ENCODE peak calls at places on chromosomes 6 and 20, in six cellular contexts. One of them, this sample, is unnamed.

GRCh38 chr6:140445474-140446004 is 1071.1 kb upstream of the CITED2 start:
- DNase-seq in PC-9: no peak
- DNase-seq in breast epithelium: no peak
- DNase-seq in tibial artery: no peak
- DNase-seq in cardiac muscle cell: peak; percentile 76
- DNase-seq in GM23338: peak; percentile 24
- DNase-seq in this sample: no peak

GRCh38 chr6:90493332-90493731 is 93.5 kb downstream of the MAP3K7 start:
- DNase-seq in breast epithelium: no peak
- DNase-seq in cardiac muscle cell: peak; percentile 68
- DNase-seq in PC-9: no peak
- DNase-seq in tibial artery: no peak
- DNase-seq in GM23338: no peak
- DNase-seq in this sample: no peak

GRCh38 chr6:29014729-29015608 is 9.9 kb upstream of the ZNF311 start:
- DNase-seq in PC-9: no peak
- DNase-seq in tibial artery: no peak
- DNase-seq in cardiac muscle cell: peak; percentile 7
- DNase-seq in breast epithelium: no peak
- DNase-seq in GM23338: peak; percentile 52
- DNase-seq in this sample: no peak

GRCh38 chr6:144362042-144363018 is 77.2 kb downstream of the UTRN start:
- DNase-seq in PC-9: peak; percentile 88
- DNase-seq in GM23338: no peak
- DNase-seq in breast epithelium: no peak
- DNase-seq in tibial artery: no peak
- DNase-seq in cardiac muscle cell: no peak
- DNase-seq in this sample: no peak

GRCh38 chr20:62557425-62557824 is 81.6 kb upstream of the GATA5 start:
- DNase-seq in tibial artery: no peak
- DNase-seq in PC-9: peak; percentile 52
- DNase-seq in cardiac muscle cell: no peak
- DNase-seq in GM23338: no peak
- DNase-seq in breast epithelium: no peak
- DNase-seq in this sample: no peak

GRCh38 chr20:24991897-24992419 is 593 bp downstream of the APMAP start:
- DNase-seq in cardiac muscle cell: peak; percentile 20
- DNase-seq in tibial artery: no peak
- DNase-seq in GM23338: peak; percentile 50
- DNase-seq in breast epithelium: no peak
- DNase-seq in PC-9: no peak
- DNase-seq in this sample: no peak

GRCh38 chr6:136609878-136610706 is 59.9 kb upstream of the MAP7 start:
- DNase-seq in tibial artery: peak; percentile 83
- DNase-seq in cardiac muscle cell: peak; percentile 98
- DNase-seq in GM23338: peak; percentile 27
- DNase-seq in breast epithelium: peak; percentile 35
- DNase-seq in PC-9: peak; percentile 100
- DNase-seq in this sample: no peak

GRCh38 chr6:157217198-157217893 is 106.0 kb downstream of the TMEM242 start:
- DNase-seq in cardiac muscle cell: no peak
- DNase-seq in GM23338: no peak
- DNase-seq in PC-9: no peak
- DNase-seq in breast epithelium: no peak
- DNase-seq in tibial artery: no peak
- DNase-seq in this sample: no peak

GRCh38 chr6:37074053-37074827 is 68.8 kb downstream of the FGD2 start:
- DNase-seq in PC-9: peak; percentile 51
- DNase-seq in GM23338: no peak
- DNase-seq in tibial artery: peak; percentile 60
- DNase-seq in breast epithelium: no peak
- DNase-seq in cardiac muscle cell: peak; percentile 82
- DNase-seq in this sample: no peak

GRCh38 chr6:157143171-157143884 is 180.0 kb downstream of the TMEM242 start:
- DNase-seq in PC-9: no peak
- DNase-seq in tibial artery: no peak
- DNase-seq in breast epithelium: no peak
- DNase-seq in cardiac muscle cell: peak; percentile 87
- DNase-seq in GM23338: no peak
- DNase-seq in this sample: no peak

GRCh38 chr20:62897666-62898065 is 28.6 kb downstream of the DIDO1 start:
- DNase-seq in breast epithelium: no peak
- DNase-seq in PC-9: no peak
- DNase-seq in GM23338: no peak
- DNase-seq in tibial artery: no peak
- DNase-seq in cardiac muscle cell: no peak
- DNase-seq in this sample: no peak

GRCh38 chr20:10376271-10377075 is 57.5 kb downstream of the MKKS start:
- DNase-seq in breast epithelium: no peak
- DNase-seq in PC-9: no peak
- DNase-seq in GM23338: no peak
- DNase-seq in cardiac muscle cell: peak; percentile 27
- DNase-seq in tibial artery: no peak
- DNase-seq in this sample: no peak

GRCh38 chr6:144315226-144315980 is 30.3 kb downstream of the UTRN start:
- DNase-seq in cardiac muscle cell: no peak
- DNase-seq in GM23338: no peak
- DNase-seq in PC-9: no peak
- DNase-seq in tibial artery: peak; percentile 30
- DNase-seq in breast epithelium: no peak
- DNase-seq in this sample: no peak

GRCh38 chr6:44275749-44276648 is 5.7 kb downstream of the TMEM151B start:
- DNase-seq in cardiac muscle cell: no peak
- DNase-seq in GM23338: peak; percentile 72
- DNase-seq in breast epithelium: no peak
- DNase-seq in PC-9: no peak
- DNase-seq in tibial artery: no peak
- DNase-seq in this sample: no peak

GRCh38 chr6:163965426-163966348 is 551.2 kb downstream of the QKI start:
- DNase-seq in PC-9: no peak
- DNase-seq in GM23338: no peak
- DNase-seq in tibial artery: no peak
- DNase-seq in cardiac muscle cell: no peak
- DNase-seq in breast epithelium: no peak
- DNase-seq in this sample: no peak

GRCh38 chr6:89597988-89598387 is 40.6 kb downstream of the LYRM2 start:
- DNase-seq in cardiac muscle cell: peak; percentile 62
- DNase-seq in breast epithelium: no peak
- DNase-seq in GM23338: peak; percentile 54
- DNase-seq in tibial artery: no peak
- DNase-seq in PC-9: peak; percentile 67
- DNase-seq in this sample: no peak

GRCh38 chr6:76026101-76026500 is 46.4 kb downstream of the IMPG1 start:
- DNase-seq in PC-9: no peak
- DNase-seq in cardiac muscle cell: peak; percentile 2
- DNase-seq in tibial artery: no peak
- DNase-seq in GM23338: peak; percentile 53
- DNase-seq in breast epithelium: no peak
- DNase-seq in this sample: no peak

GRCh38 chr20:45774933-45775332 is 16.8 kb downstream of the WFDC3 start:
- DNase-seq in GM23338: no peak
- DNase-seq in tibial artery: no peak
- DNase-seq in PC-9: no peak
- DNase-seq in cardiac muscle cell: no peak
- DNase-seq in breast epithelium: no peak
- DNase-seq in this sample: no peak

GRCh38 chr6:84447651-84448050 is 220.2 kb upstream of the CEP162 start:
- DNase-seq in cardiac muscle cell: no peak
- DNase-seq in PC-9: no peak
- DNase-seq in tibial artery: no peak
- DNase-seq in GM23338: peak; percentile 64
- DNase-seq in breast epithelium: no peak
- DNase-seq in this sample: no peak

GRCh38 chr6:149698175-149698574 is 19.7 kb downstream of the LATS1 start:
- DNase-seq in GM23338: no peak
- DNase-seq in PC-9: no peak
- DNase-seq in cardiac muscle cell: no peak
- DNase-seq in tibial artery: no peak
- DNase-seq in breast epithelium: no peak
- DNase-seq in this sample: no peak

GRCh38 chr6:149696904-149697303 is 21.0 kb downstream of the LATS1 start:
- DNase-seq in cardiac muscle cell: peak; percentile 20
- DNase-seq in PC-9: no peak
- DNase-seq in GM23338: no peak
- DNase-seq in tibial artery: no peak
- DNase-seq in breast epithelium: no peak
- DNase-seq in this sample: no peak

GRCh38 chr6:149699150-149699549 is 18.8 kb downstream of the LATS1 start:
- DNase-seq in tibial artery: no peak
- DNase-seq in cardiac muscle cell: no peak
- DNase-seq in PC-9: no peak
- DNase-seq in breast epithelium: no peak
- DNase-seq in GM23338: no peak
- DNase-seq in this sample: no peak

GRCh38 chr6:149701699-149702098 is 16.2 kb downstream of the LATS1 start:
- DNase-seq in breast epithelium: no peak
- DNase-seq in PC-9: no peak
- DNase-seq in tibial artery: no peak
- DNase-seq in cardiac muscle cell: no peak
- DNase-seq in GM23338: peak; percentile 79
- DNase-seq in this sample: no peak
- H3K4me3 ChIP-seq in breast epithelium: no peak overlapping the region
- H3K4me3 ChIP-seq in PC-9: no peak overlapping the region
- H3K4me3 ChIP-seq in tibial artery: no peak overlapping the region
- H3K4me3 ChIP-seq in cardiac muscle cell: no peak overlapping the region
- H3K4me3 ChIP-seq in GM23338: peak overlapping the region; percentile 18
- H3K4me3 ChIP-seq in this sample: no peak overlapping the region

DNA sequence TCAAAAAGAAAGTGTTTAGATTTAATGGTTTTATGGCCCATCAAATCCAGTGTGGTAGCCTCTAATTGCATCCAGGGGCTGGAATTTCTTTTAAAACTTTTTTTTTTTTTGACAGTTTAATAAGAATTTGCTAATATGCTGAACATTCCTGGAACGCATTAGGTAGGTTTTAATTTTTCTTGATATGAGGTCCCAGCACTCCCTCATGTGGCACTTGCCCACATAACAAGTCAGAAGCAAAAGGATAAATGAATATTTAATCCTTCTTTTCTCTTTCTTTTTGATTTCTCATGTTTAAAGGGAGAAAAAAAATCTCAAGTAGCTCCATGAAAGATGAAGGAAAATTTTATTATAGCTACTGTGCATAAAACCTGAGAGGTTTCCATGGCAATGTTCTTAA is 13.5 kb downstream of the HAO1 start:
- DNase-seq in cardiac muscle cell: peak; percentile 72
- DNase-seq in GM23338: peak; percentile 36
- DNase-seq in PC-9: no peak
- DNase-seq in tibial artery: no peak
- DNase-seq in breast epithelium: no peak
- DNase-seq in this sample: no peak
- TF ChIP-seq CTCF in cardiac muscle cell: peak; percentile 69
- TF ChIP-seq CTCF in GM23338: peak; percentile 73
- TF ChIP-seq CTCF in PC-9: peak; percentile 64
- TF ChIP-seq CTCF in tibial artery: peak; percentile 18
- TF ChIP-seq CTCF in breast epithelium: peak; percentile 21
- TF ChIP-seq CTCF in this sample: peak; percentile 33

GRCh38 chr20:50838707-50839385 is 44.0 kb downstream of the BCAS4 start:
- DNase-seq in cardiac muscle cell: no peak
- DNase-seq in PC-9: no peak
- DNase-seq in GM23338: no peak
- DNase-seq in breast epithelium: peak; percentile 78
- DNase-seq in tibial artery: no peak
- DNase-seq in this sample: no peak
- H3K27ac ChIP-seq in cardiac muscle cell: no peak overlapping the region
- H3K27ac ChIP-seq in PC-9: no peak overlapping the region
- H3K27ac ChIP-seq in GM23338: peak overlapping the region; percentile 28
- H3K27ac ChIP-seq in breast epithelium: peak overlapping the region; percentile 80
- H3K27ac ChIP-seq in tibial artery: peak overlapping the region; percentile 68
- H3K27ac ChIP-seq in this sample: no peak overlapping the region

GRCh38 chr6:138099832-138100231 is 7.4 kb downstream of the PERP start:
- DNase-seq in cardiac muscle cell: peak; percentile 38
- DNase-seq in tibial artery: no peak
- DNase-seq in PC-9: peak; percentile 94
- DNase-seq in GM23338: no peak
- DNase-seq in breast epithelium: no peak
- DNase-seq in this sample: no peak
- H3K4me3 ChIP-seq in cardiac muscle cell: no peak overlapping the region
- H3K4me3 ChIP-seq in tibial artery: no peak overlapping the region
- H3K4me3 ChIP-seq in PC-9: no peak overlapping the region
- H3K4me3 ChIP-seq in GM23338: no peak overlapping the region
- H3K4me3 ChIP-seq in breast epithelium: no peak overlapping the region
- H3K4me3 ChIP-seq in this sample: no peak overlapping the region

GRCh38 chr6:35260642-35261570 is 1.4 kb downstream of the ZNF76 start:
- DNase-seq in tibial artery: no peak
- DNase-seq in breast epithelium: no peak
- DNase-seq in cardiac muscle cell: peak; percentile 8
- DNase-seq in PC-9: no peak
- DNase-seq in GM23338: no peak
- DNase-seq in this sample: peak; percentile 63

GRCh38 chr6:35258858-35259193 is 709 bp upstream of the ZNF76 start:
- DNase-seq in GM23338: peak; percentile 67
- DNase-seq in cardiac muscle cell: peak; percentile 62
- DNase-seq in PC-9: peak; percentile 40
- DNase-seq in breast epithelium: no peak
- DNase-seq in tibial artery: peak; percentile 33
- DNase-seq in this sample: peak; percentile 31

GRCh38 chr6:35258336-35258735 is 1.2 kb upstream of the ZNF76 start:
- DNase-seq in tibial artery: no peak
- DNase-seq in GM23338: no peak
- DNase-seq in PC-9: no peak
- DNase-seq in cardiac muscle cell: no peak
- DNase-seq in breast epithelium: no peak
- DNase-seq in this sample: no peak

GRCh38 chr6:35259946-35260626 is 551 bp downstream of the ZNF76 start:
- DNase-seq in GM23338: peak; percentile 93
- DNase-seq in cardiac muscle cell: peak; percentile 64
- DNase-seq in tibial artery: peak; percentile 71
- DNase-seq in breast epithelium: peak; percentile 59
- DNase-seq in PC-9: peak; percentile 52
- DNase-seq in this sample: no peak

DNA sequence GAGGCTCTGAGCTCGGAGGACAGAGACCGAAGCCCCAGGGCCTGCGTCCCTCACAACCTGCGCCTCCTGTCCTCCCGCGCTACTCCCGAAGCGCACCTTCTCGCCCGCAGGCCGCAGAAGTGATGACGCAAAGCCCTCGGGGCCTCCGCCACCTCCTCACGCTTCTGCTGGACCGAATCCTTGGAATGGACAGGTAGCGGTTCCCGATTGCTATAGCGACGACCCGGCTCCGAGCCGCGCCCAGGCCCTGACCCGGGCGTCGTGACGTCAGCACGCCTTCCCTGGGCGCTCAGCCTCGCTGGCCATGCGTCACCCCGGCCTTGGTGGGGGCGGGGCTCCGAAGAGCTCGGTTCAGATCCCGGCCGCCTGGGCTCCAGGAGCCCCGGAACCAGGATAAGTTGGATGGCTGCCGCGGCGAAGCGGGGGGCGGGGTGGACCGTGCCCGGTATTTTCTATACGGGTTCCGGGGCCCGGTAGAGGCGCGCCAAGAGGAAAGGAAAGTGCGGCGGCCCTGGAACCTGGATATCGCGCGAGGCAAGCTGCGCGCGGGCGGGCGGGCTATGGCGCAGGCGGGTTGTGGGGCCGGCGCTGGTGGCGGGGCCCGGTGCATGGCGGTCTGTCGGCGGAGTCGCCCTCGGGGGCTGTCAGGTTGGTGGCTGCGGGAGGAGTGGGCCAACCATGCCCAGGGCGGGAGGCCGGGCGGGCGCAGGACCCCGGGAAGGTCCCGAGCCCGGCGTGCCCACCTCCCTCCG is at the start of gene ZNF76:
- DNase-seq in GM23338: peak; percentile 99
- DNase-seq in PC-9: peak; percentile 86
- DNase-seq in tibial artery: peak; percentile 97
- DNase-seq in cardiac muscle cell: peak; percentile 98
- DNase-seq in breast epithelium: peak; percentile 97
- DNase-seq in this sample: peak; percentile 98
- TF ChIP-seq CTCF in GM23338: no peak
- TF ChIP-seq CTCF in PC-9: no peak
- TF ChIP-seq CTCF in tibial artery: peak; percentile 74
- TF ChIP-seq CTCF in cardiac muscle cell: peak; percentile 0
- TF ChIP-seq CTCF in breast epithelium: peak; percentile 78
- TF ChIP-seq CTCF in this sample: no peak

GRCh38 chr20:52971498-52972189 is 514 bp upstream of the TSHZ2 start:
- DNase-seq in cardiac muscle cell: no peak
- DNase-seq in tibial artery: no peak
- DNase-seq in GM23338: peak; percentile 72
- DNase-seq in PC-9: no peak
- DNase-seq in breast epithelium: no peak
- DNase-seq in this sample: no peak
- H3K27ac ChIP-seq in cardiac muscle cell: peak overlapping the region; percentile 50
- H3K27ac ChIP-seq in tibial artery: no peak overlapping the region
- H3K27ac ChIP-seq in GM23338: no peak overlapping the region
- H3K27ac ChIP-seq in PC-9: no peak overlapping the region
- H3K27ac ChIP-seq in breast epithelium: peak overlapping the region; percentile 91
- H3K27ac ChIP-seq in this sample: no peak overlapping the region

This sample was measured in dorsolateral prefrontal cortex.